ENCODE peak calls at places on chromosomes 7 and 10, in four cellular contexts. One of them, this sample, is unnamed.

GRCh38 chr7:157278791-157279678 is 57.8 kb upstream of the DNAJB6 start:
- DNase-seq in aorta: peak
- DNase-seq in brain microvascular endothelial cell: no peak
- DNase-seq in suprapubic skin: peak
- DNase-seq in this sample: no peak

GRCh38 chr10:132957981-132958885 is 15.9 kb upstream of the CFAP46 start:
- DNase-seq in aorta: no peak
- DNase-seq in brain microvascular endothelial cell: no peak
- DNase-seq in suprapubic skin: peak
- DNase-seq in this sample: no peak

GRCh38 chr7:102891693-102892261 is 21.0 kb upstream of the LRRC17 start:
- DNase-seq in aorta: peak
- DNase-seq in brain microvascular endothelial cell: peak
- DNase-seq in suprapubic skin: no peak
- DNase-seq in this sample: peak

GRCh38 chr7:66627151-66627681 is 1.5 kb upstream of the KCTD7 start:
- DNase-seq in aorta: peak
- DNase-seq in brain microvascular endothelial cell: no peak
- DNase-seq in suprapubic skin: no peak
- DNase-seq in this sample: peak

GRCh38 chr7:34837316-34837715 is 179.3 kb downstream of the NPSR1 start:
- DNase-seq in aorta: no peak
- DNase-seq in brain microvascular endothelial cell: no peak
- DNase-seq in suprapubic skin: no peak
- DNase-seq in this sample: no peak

GRCh38 chr7:55109384-55110167 is 90.8 kb downstream of the EGFR start:
- DNase-seq in aorta: no peak
- DNase-seq in brain microvascular endothelial cell: no peak
- DNase-seq in suprapubic skin: no peak
- DNase-seq in this sample: no peak

GRCh38 chr10:6140141-6140841 is 51.5 kb downstream of the RBM17 start:
- DNase-seq in aorta: no peak
- DNase-seq in brain microvascular endothelial cell: no peak
- DNase-seq in suprapubic skin: peak
- DNase-seq in this sample: no peak

GRCh38 chr10:98456688-98457482 is 10.2 kb upstream of the HPS1 start:
- DNase-seq in aorta: no peak
- DNase-seq in brain microvascular endothelial cell: no peak
- DNase-seq in suprapubic skin: no peak
- DNase-seq in this sample: no peak

GRCh38 chr10:48451969-48452878 is 145.7 kb downstream of the MAPK8 start:
- DNase-seq in aorta: peak
- DNase-seq in brain microvascular endothelial cell: no peak
- DNase-seq in suprapubic skin: peak
- DNase-seq in this sample: no peak

GRCh38 chr10:77436257-77436780 is 201.3 kb downstream of the KCNMA1 start:
- DNase-seq in aorta: no peak
- DNase-seq in brain microvascular endothelial cell: no peak
- DNase-seq in suprapubic skin: no peak
- DNase-seq in this sample: peak

GRCh38 chr10:78763651-78764395 is 304.9 kb upstream of the ZMIZ1 start:
- DNase-seq in aorta: peak
- DNase-seq in brain microvascular endothelial cell: no peak
- DNase-seq in suprapubic skin: no peak
- DNase-seq in this sample: no peak

GRCh38 chr7:127770870-127771269 is 118.9 kb downstream of the SND1 start:
- DNase-seq in aorta: no peak
- DNase-seq in brain microvascular endothelial cell: peak
- DNase-seq in suprapubic skin: no peak
- DNase-seq in this sample: peak

GRCh38 chr7:82021713-82022112 is 251.9 kb upstream of the HGF start:
- DNase-seq in aorta: no peak
- DNase-seq in brain microvascular endothelial cell: no peak
- DNase-seq in suprapubic skin: no peak
- DNase-seq in this sample: no peak

GRCh38 chr7:28808786-28809533 is 149.2 kb downstream of the TRIL start:
- DNase-seq in aorta: peak
- DNase-seq in brain microvascular endothelial cell: no peak
- DNase-seq in suprapubic skin: no peak
- DNase-seq in this sample: peak

GRCh38 chr7:24492576-24492975 is 80.7 kb upstream of the PALS2 start:
- DNase-seq in aorta: no peak
- DNase-seq in brain microvascular endothelial cell: no peak
- DNase-seq in suprapubic skin: no peak
- DNase-seq in this sample: no peak

GRCh38 chr10:123970207-123970926 is 78.8 kb upstream of the CPXM2 start:
- DNase-seq in aorta: no peak
- DNase-seq in brain microvascular endothelial cell: no peak
- DNase-seq in suprapubic skin: no peak
- DNase-seq in this sample: no peak

GRCh38 chr10:99844433-99844955 is 62.1 kb downstream of the ABCC2 start:
- DNase-seq in aorta: no peak
- DNase-seq in brain microvascular endothelial cell: no peak
- DNase-seq in suprapubic skin: no peak
- DNase-seq in this sample: no peak

GRCh38 chr7:37944737-37945054 is 24.3 kb downstream of the EPDR1 start:
- DNase-seq in aorta: no peak
- DNase-seq in brain microvascular endothelial cell: no peak
- DNase-seq in suprapubic skin: no peak
- DNase-seq in this sample: no peak

GRCh38 chr10:49139000-49139865 is 5.4 kb upstream of the FAM170B start:
- DNase-seq in aorta: no peak
- DNase-seq in brain microvascular endothelial cell: peak
- DNase-seq in suprapubic skin: no peak
- DNase-seq in this sample: peak

GRCh38 chr7:10537764-10538163 is 435.9 kb upstream of the PHF14 start:
- DNase-seq in aorta: no peak
- DNase-seq in brain microvascular endothelial cell: no peak
- DNase-seq in suprapubic skin: no peak
- DNase-seq in this sample: no peak

GRCh38 chr7:129877146-129877792 is 75.5 kb downstream of the UBE2H start:
- DNase-seq in aorta: no peak
- DNase-seq in brain microvascular endothelial cell: no peak
- DNase-seq in suprapubic skin: no peak
- DNase-seq in this sample: no peak

GRCh38 chr7:71131256-71131752 is 640 bp upstream of the GALNT17 start:
- DNase-seq in aorta: peak
- DNase-seq in brain microvascular endothelial cell: peak
- DNase-seq in suprapubic skin: no peak
- DNase-seq in this sample: no peak

GRCh38 chr7:96658011-96658391 is 51.6 kb downstream of the SEM1 start:
- DNase-seq in aorta: no peak
- DNase-seq in brain microvascular endothelial cell: no peak
- DNase-seq in suprapubic skin: no peak
- DNase-seq in this sample: no peak

GRCh38 chr7:149007615-149008014 is 20.7 kb downstream of the PDIA4 start:
- DNase-seq in aorta: no peak
- DNase-seq in brain microvascular endothelial cell: no peak
- DNase-seq in suprapubic skin: no peak
- DNase-seq in this sample: no peak

DNA sequence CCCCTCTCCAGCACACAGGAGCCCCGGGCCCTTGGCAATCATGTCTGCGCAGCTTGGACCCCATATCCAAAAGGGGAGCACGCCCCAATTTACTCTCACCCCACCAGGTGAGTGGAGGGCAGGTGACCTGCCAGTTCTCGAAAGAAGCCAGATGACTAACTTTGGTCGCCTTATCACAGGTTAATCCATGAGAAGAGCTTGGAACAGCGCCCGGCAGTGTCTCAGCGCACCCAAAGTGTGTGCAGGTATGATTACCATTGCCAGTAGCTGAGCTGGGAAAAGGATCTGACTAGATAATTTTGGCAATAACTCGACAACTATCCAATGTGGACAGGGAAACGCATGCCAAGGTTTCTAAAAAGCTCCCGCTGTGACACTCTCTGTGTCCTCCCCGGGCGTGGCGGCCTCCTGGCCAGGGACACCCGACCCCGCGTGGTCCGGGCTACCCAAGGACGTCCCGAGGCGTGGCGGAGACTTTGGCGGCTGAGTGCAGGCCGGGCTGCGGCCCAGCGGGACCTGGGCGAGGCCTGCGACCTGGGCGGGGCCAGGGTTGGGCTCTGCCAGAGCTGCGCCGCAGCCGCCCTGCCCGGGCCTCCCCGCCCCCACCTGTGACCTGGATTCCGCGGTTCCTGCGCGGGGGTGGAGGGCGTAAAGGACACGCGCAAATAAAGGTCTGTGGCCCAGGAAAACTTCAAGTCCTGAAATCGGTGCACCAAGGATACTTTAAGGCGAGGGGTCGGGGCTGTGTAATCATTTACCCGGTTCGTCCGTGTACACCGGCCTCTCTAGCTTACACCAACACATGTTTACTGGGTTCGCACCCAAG is 13.7 kb upstream of the WAPL start:
- DNase-seq in aorta: peak
- DNase-seq in brain microvascular endothelial cell: no peak
- DNase-seq in suprapubic skin: peak
- DNase-seq in this sample: peak
- H3K4me3 ChIP-seq in aorta: peak
- H3K4me3 ChIP-seq in brain microvascular endothelial cell: peak
- H3K4me3 ChIP-seq in suprapubic skin: peak
- H3K4me3 ChIP-seq in this sample: peak

GRCh38 chr7:44984478-44984758 is 5.6 kb upstream of the MYO1G start:
- DNase-seq in aorta: no peak
- DNase-seq in brain microvascular endothelial cell: no peak
- DNase-seq in suprapubic skin: no peak
- DNase-seq in this sample: no peak
- H3K4me3 ChIP-seq in aorta: no peak
- H3K4me3 ChIP-seq in brain microvascular endothelial cell: peak
- H3K4me3 ChIP-seq in suprapubic skin: no peak
- H3K4me3 ChIP-seq in this sample: no peak

DNA sequence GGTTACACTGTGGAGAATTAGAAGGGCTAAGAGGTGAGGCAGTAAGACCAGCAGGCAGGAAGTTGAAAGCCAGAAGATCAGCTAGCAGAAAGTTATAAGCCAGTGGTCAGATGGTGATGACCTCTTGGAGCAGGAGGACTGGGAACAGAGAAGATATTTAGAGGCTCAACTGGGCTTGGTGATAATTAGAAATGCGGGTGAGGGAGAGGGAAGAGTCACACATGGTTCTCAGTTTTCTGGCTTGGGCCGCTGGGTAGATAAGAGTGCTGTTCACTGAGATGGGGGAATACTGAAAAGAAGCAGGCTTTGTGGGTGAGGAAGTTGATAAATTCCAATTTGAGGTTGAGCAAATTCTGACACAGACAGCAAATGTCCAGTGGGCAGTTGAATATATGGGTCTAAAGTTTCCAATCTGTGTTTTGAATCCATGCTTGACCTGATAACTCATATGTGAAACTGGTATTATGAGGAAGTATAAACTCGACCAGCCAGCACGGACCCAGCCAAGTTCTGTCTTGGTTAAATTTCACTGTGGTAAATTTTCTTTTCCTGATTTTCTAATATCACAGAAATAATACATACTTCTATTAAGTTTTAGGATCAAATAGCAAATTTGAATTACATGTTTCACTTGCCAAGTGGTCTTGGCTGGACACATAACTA is 22.7 kb downstream of the LSMEM1 start:
- DNase-seq in aorta: no peak
- DNase-seq in brain microvascular endothelial cell: no peak
- DNase-seq in suprapubic skin: no peak
- DNase-seq in this sample: no peak
- H3K4me3 ChIP-seq in aorta: no peak
- H3K4me3 ChIP-seq in brain microvascular endothelial cell: no peak
- H3K4me3 ChIP-seq in suprapubic skin: no peak
- H3K4me3 ChIP-seq in this sample: no peak

DNA sequence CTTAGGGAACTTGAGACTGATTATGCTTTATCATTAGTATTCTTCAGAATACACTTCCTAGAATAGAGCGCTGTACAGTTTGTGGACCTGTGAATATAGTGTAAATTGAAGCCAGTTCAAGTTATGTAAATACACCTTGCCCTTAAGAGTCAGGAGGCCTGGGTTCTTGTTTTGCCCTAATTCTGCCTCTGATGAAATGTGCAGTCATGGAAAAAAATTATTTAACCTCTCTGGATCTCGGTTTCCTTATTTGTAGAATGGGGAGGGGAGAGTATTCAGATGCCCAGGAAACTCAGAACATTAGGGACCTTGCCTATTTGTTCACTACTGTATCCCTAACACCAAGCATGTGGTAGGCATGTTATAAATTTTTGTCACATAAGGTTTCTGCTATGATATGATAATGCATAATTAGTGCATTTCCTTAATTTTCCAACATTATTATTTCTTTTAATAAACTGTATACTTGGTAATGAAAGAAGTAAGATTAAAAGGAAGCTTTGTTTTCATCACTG is 1.3 kb downstream of the EXOC6 start:
- DNase-seq in aorta: no peak
- DNase-seq in brain microvascular endothelial cell: no peak
- DNase-seq in suprapubic skin: no peak
- DNase-seq in this sample: no peak
- H3K4me3 ChIP-seq in aorta: no peak
- H3K4me3 ChIP-seq in brain microvascular endothelial cell: no peak
- H3K4me3 ChIP-seq in suprapubic skin: peak
- H3K4me3 ChIP-seq in this sample: peak